ENCODE peak calls at places on chromosomes 4 and X, in ten cellular contexts. One of them, this sample, is unnamed.

GRCh38 chrX:35439692-35440091 is 358.4 kb upstream of the MAGEB16 start:
- DNase-seq in NT2/D1: no peak
- DNase-seq in activated T-helper 1 cell treated with Interleukin-2 at 50 U/mL for 16 hours: no peak
- DNase-seq in SW 1271: no peak
- DNase-seq in activated CD8-positive, alpha-beta memory T cell treated with anti-CD3 and anti-CD28 coated beads for 48 hours: no peak
- DNase-seq in skeletal muscle cell: no peak
- DNase-seq in fibroblast of the conjunctiva: no peak
- DNase-seq in T-cell: no peak
- DNase-seq in RWPE1: no peak
- DNase-seq in stimulated activated CD8-positive, alpha-beta memory T cell treated with anti-CD3 and anti-CD28 coated beads, Interleukin-2, amount 100 ng/mL, for 1 hour: no peak
- DNase-seq in this sample: no peak

GRCh38 chrX:117743469-117744251 is 372.9 kb downstream of the KLHL13 start:
- DNase-seq in NT2/D1: peak; percentile 1
- DNase-seq in stimulated activated CD8-positive, alpha-beta memory T cell treated with anti-CD3 and anti-CD28 coated beads, Interleukin-2, amount 100 ng/mL, for 1 hour: no peak
- DNase-seq in fibroblast of the conjunctiva: no peak
- DNase-seq in skeletal muscle cell: no peak
- DNase-seq in T-cell: no peak
- DNase-seq in SW 1271: no peak
- DNase-seq in activated CD8-positive, alpha-beta memory T cell treated with anti-CD3 and anti-CD28 coated beads for 48 hours: no peak
- DNase-seq in activated T-helper 1 cell treated with Interleukin-2 at 50 U/mL for 16 hours: no peak
- DNase-seq in RWPE1: no peak
- DNase-seq in this sample: no peak

GRCh38 chr4:1278336-1278670 is 11.4 kb upstream of the MAEA start:
- DNase-seq in T-cell: no peak
- DNase-seq in RWPE1: no peak
- DNase-seq in fibroblast of the conjunctiva: no peak
- DNase-seq in activated CD8-positive, alpha-beta memory T cell treated with anti-CD3 and anti-CD28 coated beads for 48 hours: no peak
- DNase-seq in skeletal muscle cell: no peak
- DNase-seq in activated T-helper 1 cell treated with Interleukin-2 at 50 U/mL for 16 hours: no peak
- DNase-seq in SW 1271: no peak
- DNase-seq in NT2/D1: no peak
- DNase-seq in stimulated activated CD8-positive, alpha-beta memory T cell treated with anti-CD3 and anti-CD28 coated beads, Interleukin-2, amount 100 ng/mL, for 1 hour: no peak
- DNase-seq in this sample: no peak

GRCh38 chr4:127997534-127998388 is 32.6 kb downstream of the ABHD18 start:
- DNase-seq in skeletal muscle cell: no peak
- DNase-seq in SW 1271: peak; percentile 65
- DNase-seq in RWPE1: peak; percentile 37
- DNase-seq in activated CD8-positive, alpha-beta memory T cell treated with anti-CD3 and anti-CD28 coated beads for 48 hours: no peak
- DNase-seq in T-cell: no peak
- DNase-seq in stimulated activated CD8-positive, alpha-beta memory T cell treated with anti-CD3 and anti-CD28 coated beads, Interleukin-2, amount 100 ng/mL, for 1 hour: no peak
- DNase-seq in NT2/D1: no peak
- DNase-seq in fibroblast of the conjunctiva: peak; percentile 6
- DNase-seq in activated T-helper 1 cell treated with Interleukin-2 at 50 U/mL for 16 hours: no peak
- DNase-seq in this sample: no peak

GRCh38 chr4:83993774-83994173 is 457.9 kb downstream of the GPAT3 start:
- DNase-seq in RWPE1: no peak
- DNase-seq in fibroblast of the conjunctiva: no peak
- DNase-seq in SW 1271: no peak
- DNase-seq in NT2/D1: no peak
- DNase-seq in activated T-helper 1 cell treated with Interleukin-2 at 50 U/mL for 16 hours: no peak
- DNase-seq in activated CD8-positive, alpha-beta memory T cell treated with anti-CD3 and anti-CD28 coated beads for 48 hours: no peak
- DNase-seq in skeletal muscle cell: no peak
- DNase-seq in T-cell: no peak
- DNase-seq in stimulated activated CD8-positive, alpha-beta memory T cell treated with anti-CD3 and anti-CD28 coated beads, Interleukin-2, amount 100 ng/mL, for 1 hour: no peak
- DNase-seq in this sample: no peak

GRCh38 chr4:143186634-143187033 is 1.9 kb downstream of the USP38 start:
- DNase-seq in skeletal muscle cell: no peak
- DNase-seq in NT2/D1: no peak
- DNase-seq in T-cell: no peak
- DNase-seq in SW 1271: peak; percentile 8
- DNase-seq in activated CD8-positive, alpha-beta memory T cell treated with anti-CD3 and anti-CD28 coated beads for 48 hours: no peak
- DNase-seq in fibroblast of the conjunctiva: no peak
- DNase-seq in stimulated activated CD8-positive, alpha-beta memory T cell treated with anti-CD3 and anti-CD28 coated beads, Interleukin-2, amount 100 ng/mL, for 1 hour: no peak
- DNase-seq in RWPE1: no peak
- DNase-seq in activated T-helper 1 cell treated with Interleukin-2 at 50 U/mL for 16 hours: no peak
- DNase-seq in this sample: no peak

GRCh38 chr4:966266-967112 is 6.9 kb downstream of the DGKQ start:
- DNase-seq in skeletal muscle cell: no peak
- DNase-seq in NT2/D1: no peak
- DNase-seq in activated T-helper 1 cell treated with Interleukin-2 at 50 U/mL for 16 hours: no peak
- DNase-seq in fibroblast of the conjunctiva: no peak
- DNase-seq in activated CD8-positive, alpha-beta memory T cell treated with anti-CD3 and anti-CD28 coated beads for 48 hours: no peak
- DNase-seq in stimulated activated CD8-positive, alpha-beta memory T cell treated with anti-CD3 and anti-CD28 coated beads, Interleukin-2, amount 100 ng/mL, for 1 hour: no peak
- DNase-seq in RWPE1: no peak
- DNase-seq in T-cell: no peak
- DNase-seq in SW 1271: no peak
- DNase-seq in this sample: no peak

GRCh38 chr4:14943749-14944148 is 58.5 kb upstream of the CPEB2 start:
- DNase-seq in activated T-helper 1 cell treated with Interleukin-2 at 50 U/mL for 16 hours: no peak
- DNase-seq in RWPE1: no peak
- DNase-seq in skeletal muscle cell: no peak
- DNase-seq in stimulated activated CD8-positive, alpha-beta memory T cell treated with anti-CD3 and anti-CD28 coated beads, Interleukin-2, amount 100 ng/mL, for 1 hour: no peak
- DNase-seq in fibroblast of the conjunctiva: no peak
- DNase-seq in T-cell: no peak
- DNase-seq in NT2/D1: no peak
- DNase-seq in SW 1271: no peak
- DNase-seq in activated CD8-positive, alpha-beta memory T cell treated with anti-CD3 and anti-CD28 coated beads for 48 hours: no peak
- DNase-seq in this sample: no peak

GRCh38 chr4:82642321-82642720 is 80.5 kb upstream of the TMEM150C start:
- DNase-seq in fibroblast of the conjunctiva: no peak
- DNase-seq in SW 1271: no peak
- DNase-seq in skeletal muscle cell: no peak
- DNase-seq in T-cell: no peak
- DNase-seq in activated T-helper 1 cell treated with Interleukin-2 at 50 U/mL for 16 hours: no peak
- DNase-seq in NT2/D1: no peak
- DNase-seq in RWPE1: no peak
- DNase-seq in activated CD8-positive, alpha-beta memory T cell treated with anti-CD3 and anti-CD28 coated beads for 48 hours: no peak
- DNase-seq in stimulated activated CD8-positive, alpha-beta memory T cell treated with anti-CD3 and anti-CD28 coated beads, Interleukin-2, amount 100 ng/mL, for 1 hour: no peak
- DNase-seq in this sample: no peak

GRCh38 chr4:1502501-1502886 is 96.3 kb upstream of the NKX1-1 start:
- DNase-seq in T-cell: no peak
- DNase-seq in fibroblast of the conjunctiva: no peak
- DNase-seq in RWPE1: no peak
- DNase-seq in skeletal muscle cell: no peak
- DNase-seq in activated CD8-positive, alpha-beta memory T cell treated with anti-CD3 and anti-CD28 coated beads for 48 hours: no peak
- DNase-seq in SW 1271: no peak
- DNase-seq in NT2/D1: no peak
- DNase-seq in activated T-helper 1 cell treated with Interleukin-2 at 50 U/mL for 16 hours: no peak
- DNase-seq in stimulated activated CD8-positive, alpha-beta memory T cell treated with anti-CD3 and anti-CD28 coated beads, Interleukin-2, amount 100 ng/mL, for 1 hour: no peak
- DNase-seq in this sample: no peak

GRCh38 chr4:184825394-184826314 is at the start of gene ACSL1:
- DNase-seq in SW 1271: peak; percentile 25
- DNase-seq in skeletal muscle cell: no peak
- DNase-seq in RWPE1: peak; percentile 82
- DNase-seq in activated T-helper 1 cell treated with Interleukin-2 at 50 U/mL for 16 hours: peak; percentile 68
- DNase-seq in T-cell: peak; percentile 60
- DNase-seq in NT2/D1: no peak
- DNase-seq in activated CD8-positive, alpha-beta memory T cell treated with anti-CD3 and anti-CD28 coated beads for 48 hours: peak; percentile 52
- DNase-seq in stimulated activated CD8-positive, alpha-beta memory T cell treated with anti-CD3 and anti-CD28 coated beads, Interleukin-2, amount 100 ng/mL, for 1 hour: peak; percentile 56
- DNase-seq in fibroblast of the conjunctiva: no peak
- DNase-seq in this sample: no peak

GRCh38 chrX:45513042-45513441 is 312.4 kb upstream of the DIPK2B start:
- DNase-seq in activated T-helper 1 cell treated with Interleukin-2 at 50 U/mL for 16 hours: no peak
- DNase-seq in NT2/D1: no peak
- DNase-seq in activated CD8-positive, alpha-beta memory T cell treated with anti-CD3 and anti-CD28 coated beads for 48 hours: no peak
- DNase-seq in fibroblast of the conjunctiva: no peak
- DNase-seq in stimulated activated CD8-positive, alpha-beta memory T cell treated with anti-CD3 and anti-CD28 coated beads, Interleukin-2, amount 100 ng/mL, for 1 hour: no peak
- DNase-seq in SW 1271: no peak
- DNase-seq in RWPE1: no peak
- DNase-seq in T-cell: no peak
- DNase-seq in skeletal muscle cell: no peak
- DNase-seq in this sample: no peak